ENCODE peak calls at places on chromosomes 2 and 18, in five cellular contexts. P, G, H, N and M are unnamed samples. For H3K4me1 and H3K79me2, the result is how much of the 10 kb centered on the place peaks cover.

GRCh38 chr18:75638597-75639467 is 211.3 kb upstream of the SMIM21 start:
- DNase-seq in N (peak), P (no peak), H (no peak), G (no peak), M (no peak)

GRCh38 chr2:86213699-86214502 is 14.6 kb downstream of the MRPL35 start:
- DNase-seq in N (no peak), G (peak), H (no peak), P (no peak), M (no peak)

GRCh38 chr18:70558371-70558770 is 269.5 kb downstream of the SOCS6 start:
- DNase-seq in N (no peak), G (no peak), H (no peak), P (no peak), M (no peak)

GRCh38 chr18:62878305-62878704 is 163.0 kb downstream of the PHLPP1 start:
- DNase-seq in P (no peak), N (no peak), H (no peak), G (no peak), M (no peak)

GRCh38 chr2:176370423-176370822 is 101.2 kb downstream of the MTX2 start:
- DNase-seq in P (no peak), G (no peak), N (no peak), H (no peak), M (no peak)

GRCh38 chr2:161005170-161005569 is 155.1 kb upstream of the TANK start:
- DNase-seq in H (peak), P (peak), N (no peak), G (no peak), M (no peak)

GRCh38 chr2:210224660-210225460 is at the start of gene ACADL:
- DNase-seq in P (peak), N (peak), H (peak), G (peak), M (no peak)

GRCh38 chr2:164510895-164511294 is 110.4 kb downstream of the GRB14 start:
- DNase-seq in P (no peak), N (no peak), H (no peak), G (no peak), M (no peak)

GRCh38 chr2:71500426-71501079 is 47.2 kb downstream of the DYSF start:
- DNase-seq in G (peak), N (no peak), H (no peak), P (no peak), M (no peak)

GRCh38 chr2:221111739-221112138 is 460.4 kb downstream of the EPHA4 start:
- DNase-seq in N (no peak), G (no peak), P (no peak), H (no peak), M (no peak)

GRCh38 chr2:71446505-71446904 is 6.9 kb upstream of the DYSF start:
- DNase-seq in H (no peak), N (no peak), G (no peak), P (no peak), M (no peak)

GRCh38 chr2:240615830-240616547 is 9.3 kb upstream of the GPR35 start:
- DNase-seq in H (no peak), N (no peak), G (no peak), P (no peak), M (no peak)

GRCh38 chr2:196170202-196170680 is 1.1 kb downstream of the STK17B start:
- DNase-seq in N (peak), G (peak), P (peak), H (peak), M (no peak)

GRCh38 chr2:33321236-33321731 is 155.2 kb upstream of the RASGRP3 start:
- DNase-seq in P (peak), N (peak), G (no peak), H (peak), M (no peak)

GRCh38 chr2:177291701-177292100 is 27.2 kb upstream of the NFE2L2 start:
- DNase-seq in H (no peak), P (no peak), N (no peak), G (no peak), M (no peak)

GRCh38 chr2:11746807-11747459 is 501 bp downstream of the LPIN1 start:
- DNase-seq in N (peak), P (peak), H (peak), G (peak), M (no peak)

GRCh38 chr2:62489162-62489561 is 16.8 kb downstream of the TMEM17 start:
- DNase-seq in G (peak), N (peak), P (no peak), H (no peak), M (no peak)

GRCh38 chr2:152037711-152038110 is 61.1 kb downstream of the CACNB4 start:
- DNase-seq in N (peak), P (no peak), H (no peak), G (no peak), M (no peak)

GRCh38 chr18:490624-491023 is 9.9 kb downstream of the COLEC12 start:
- DNase-seq in N (no peak), P (no peak), H (no peak), G (no peak), M (no peak)

GRCh38 chr2:9993490-9994165 is 42.1 kb downstream of the GRHL1 start:
- DNase-seq in G (peak), N (no peak), H (no peak), P (no peak), M (no peak)

GRCh38 chr18:53411511-53411910 is 813.0 kb downstream of the MBD2 start:
- DNase-seq in N (no peak), P (no peak), H (no peak), G (no peak), M (no peak)

GRCh38 chr18:53421869-53422268 is 802.6 kb downstream of the MBD2 start:
- DNase-seq in N (no peak), H (no peak), G (no peak), P (no peak), M (no peak)

GRCh38 chr18:53422896-53423295 is 801.6 kb downstream of the MBD2 start:
- DNase-seq in P (no peak), N (no peak), H (no peak), G (no peak), M (no peak)

GRCh38 chr18:53416985-53417384 is 807.5 kb downstream of the MBD2 start:
- DNase-seq in H (no peak), G (no peak), N (no peak), P (no peak), M (no peak)
- H2AFZ ChIP-seq in H (no peak), G (no peak), N (no peak), P (no peak), M (no peak)

GRCh38 chr2:102058293-102058833 is 66.6 kb downstream of the IL1R2 start:
- DNase-seq in P (no peak), G (no peak), N (no peak), H (no peak), M (no peak)

GRCh38 chr2:102057502-102058292 is 65.9 kb downstream of the IL1R2 start:
- DNase-seq in H (no peak), P (no peak), N (peak), G (no peak), M (no peak)

GRCh38 chr2:102053096-102053495 is 61.3 kb downstream of the IL1R2 start:
- DNase-seq in H (no peak), P (no peak), G (no peak), N (no peak), M (no peak)

GRCh38 chr2:102056079-102056581 is 64.4 kb downstream of the IL1R2 start:
- DNase-seq in N (no peak), H (no peak), G (no peak), P (no peak), M (no peak)

DNA sequence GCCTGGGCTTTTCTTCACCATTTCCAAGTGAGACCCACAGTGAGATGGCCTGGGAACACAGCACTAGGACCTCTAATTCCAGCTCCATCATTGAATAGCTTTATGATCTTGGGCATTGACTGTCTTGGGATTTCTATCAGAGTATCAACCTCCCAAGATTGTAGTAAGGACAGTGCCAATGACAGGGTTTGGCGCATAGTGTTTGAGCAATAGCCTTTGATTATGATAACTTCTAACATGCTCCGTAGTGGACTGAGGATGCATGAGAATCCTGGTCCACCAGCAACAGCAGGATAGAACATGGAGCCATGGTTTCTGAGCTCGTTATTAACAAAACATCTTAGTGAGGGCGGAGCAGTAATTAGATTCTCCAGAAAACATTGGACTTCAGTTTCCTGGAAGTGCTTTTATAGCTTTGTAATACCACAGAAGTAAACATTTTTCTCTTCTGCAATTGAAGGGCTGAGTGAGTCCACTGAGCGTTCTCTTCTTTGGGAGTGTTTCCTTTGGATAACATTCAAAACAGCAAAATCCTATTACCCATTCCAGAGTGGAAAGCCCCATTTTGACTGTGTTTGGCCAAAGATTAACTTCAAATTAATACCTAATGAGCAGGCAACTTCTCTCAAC is 63.7 kb downstream of the IL1R2 start:
- DNase-seq in G (peak), H (no peak), N (peak), P (no peak), M (no peak)
- H3K4me1 ChIP-seq in G (under half), H (under half), N (under half), P (under half), M (under half)

DNA sequence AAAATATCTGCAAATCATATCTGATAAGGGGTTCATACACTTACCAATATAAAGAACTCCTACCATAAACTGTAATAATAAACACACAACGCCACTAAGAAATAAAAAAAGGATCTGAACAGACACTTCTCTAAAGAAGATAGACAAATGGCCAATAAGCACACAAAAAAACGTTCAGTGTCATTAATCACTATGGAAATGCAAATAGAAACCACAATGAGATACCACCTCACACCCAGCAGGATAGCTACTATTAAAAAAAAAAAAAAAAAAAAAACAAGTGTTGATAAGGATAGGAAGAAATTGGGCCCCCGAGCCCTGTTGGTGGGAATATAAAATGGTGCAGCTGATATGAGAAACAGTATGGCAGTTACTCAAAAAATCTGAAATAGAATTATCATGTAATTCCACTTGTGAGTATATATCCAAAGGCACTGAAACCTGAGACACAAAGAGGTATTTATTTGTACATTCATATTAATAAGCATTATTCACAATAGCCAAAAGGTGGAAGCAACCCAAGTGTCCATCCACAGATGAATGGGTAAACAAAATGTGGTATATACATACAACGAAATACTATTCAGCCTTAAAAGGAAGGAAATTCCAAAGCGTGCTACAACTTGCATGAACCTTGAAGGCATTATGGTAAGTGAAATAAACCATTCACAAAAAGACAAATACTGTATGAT is 18.0 kb downstream of the REV1 start:
- DNase-seq in H (peak), G (no peak), P (peak), N (no peak), M (peak)
- H3K79me2 ChIP-seq in H (half or more), G (half or more), P (half or more), N (under half), M (half or more)

GRCh38 chr2:112996635-112997034 is 8.6 kb upstream of the IL36A start:
- DNase-seq in G (no peak), N (no peak), P (no peak), H (no peak), M (no peak)
- H2AFZ ChIP-seq in G (no peak), N (no peak), P (no peak), H (no peak), M (no peak)

GRCh38 chr2:213069531-213069930 is 81.9 kb downstream of the IKZF2 start:
- DNase-seq in H (peak), N (no peak), P (no peak), G (no peak), M (no peak)
- H3K4me1 ChIP-seq in H (under half), N (under half), P (under half), G (under half), M (under half)

GRCh38 chr18:79401494-79402208 is 5.9 kb downstream of the NFATC1 start:
- DNase-seq in N (no peak), G (no peak), P (no peak), H (no peak), M (no peak)

GRCh38 chr18:79403723-79404566 is 8.2 kb downstream of the NFATC1 start:
- DNase-seq in G (peak), N (no peak), P (peak), H (peak), M (no peak)

GRCh38 chr18:79402209-79402576 is 6.5 kb downstream of the NFATC1 start:
- DNase-seq in N (no peak), G (no peak), P (no peak), H (no peak), M (no peak)

GRCh38 chr18:79404567-79404910 is 8.8 kb downstream of the NFATC1 start:
- DNase-seq in H (no peak), G (no peak), P (peak), N (no peak), M (no peak)

GRCh38 chr18:79402977-79403722 is 7.4 kb downstream of the NFATC1 start:
- DNase-seq in P (peak), N (no peak), H (peak), G (peak), M (no peak)
- H3K79me2 ChIP-seq in P (under half), N (under half), H (under half), G (under half), M (under half)

DNA sequence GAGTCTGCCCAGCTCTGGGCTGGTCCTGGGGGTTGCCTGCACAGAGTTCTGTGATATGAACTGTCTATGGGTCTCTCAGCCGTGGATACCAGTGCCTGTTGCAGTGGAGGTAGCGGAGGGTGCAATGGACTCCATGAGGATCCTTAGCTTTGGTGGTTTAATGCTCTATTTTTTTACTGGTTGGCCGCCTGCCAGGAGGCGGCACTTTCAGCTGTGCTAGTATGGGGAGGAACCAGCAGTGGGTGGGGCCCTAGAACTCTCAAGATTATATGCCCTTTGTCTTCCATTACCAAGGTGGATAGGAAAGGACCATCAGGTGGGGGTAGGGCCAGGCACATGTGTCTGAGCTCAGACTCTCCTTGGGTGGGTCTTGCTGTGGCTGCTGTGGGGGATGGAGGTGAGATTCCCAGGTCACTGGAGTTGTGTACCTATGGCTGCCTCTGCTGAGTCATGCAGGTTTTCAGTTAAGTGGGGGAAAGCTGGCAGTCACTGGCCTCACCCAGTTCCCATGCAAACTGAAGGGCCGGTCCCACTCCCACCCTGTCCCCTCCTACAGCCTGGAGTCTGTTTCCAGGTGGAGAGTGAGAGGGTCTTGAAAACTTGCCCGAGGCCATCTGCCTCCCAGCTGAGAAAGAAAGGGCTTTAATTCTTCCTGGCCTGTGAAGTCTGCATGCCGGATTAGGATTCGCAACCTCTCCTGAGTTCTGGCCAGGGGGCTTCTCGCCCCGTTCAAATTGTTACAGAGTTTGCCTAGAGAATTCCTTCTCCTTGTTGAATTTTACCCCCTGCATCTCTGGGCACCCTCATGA is 14.5 kb downstream of the KCNS3 start:
- DNase-seq in G (no peak), H (no peak), P (peak), N (no peak), M (no peak)
- H2AFZ ChIP-seq in G (no peak), H (peak), P (peak), N (no peak), M (peak)

GRCh38 chr2:239111401-239112100 is 263.7 kb downstream of the TWIST2 start:
- DNase-seq in P (no peak), G (no peak), H (no peak), N (no peak), M (no peak)
- H3K4me1 ChIP-seq in P (under half), G (under half), H (under half), N (under half), M (under half)

GRCh38 chr18:56199580-56200320 is 438.6 kb downstream of the TXNL1 start:
- DNase-seq in G (peak), P (no peak), H (no peak), N (no peak), M (no peak)
- H3K79me2 ChIP-seq in G (under half), P (under half), H (under half), N (under half), M (under half)